ENCODE peak calls at places on chromosomes 7 and 10, in six cellular contexts. J is CD8-positive, alpha-beta T cell; Q is bronchial epithelial cell; W is AG04450; Z is GM12878; F is brain microvascular endothelial cell. A is an unnamed sample.

GRCh38 chr7:139105037-139105382 is 4.5 kb downstream of the ZC3HAV1 start:
- DNase-seq in J (no peak), Q (no peak), W (no peak), Z (no peak), F (no peak), A (no peak)

GRCh38 chr7:36515847-36516246 is 126.2 kb downstream of the ANLN start:
- DNase-seq in J (no peak), Q (no peak), W (no peak), Z (no peak), F (no peak), A (no peak)

GRCh38 chr10:31318854-31319601 is at the start of gene ZEB1:
- DNase-seq in J (peak), Q (peak), W (peak), Z (no peak), F (peak), A (peak)

GRCh38 chr10:132187421-132188138 is 832 bp downstream of the DPYSL4 start:
- DNase-seq in J (no peak), Q (no peak), W (no peak), Z (no peak), F (no peak), A (no peak)

GRCh38 chr10:77360835-77361234 is 276.8 kb downstream of the KCNMA1 start:
- DNase-seq in J (no peak), Q (no peak), W (no peak), Z (no peak), F (no peak), A (no peak)

GRCh38 chr7:107810626-107811025 is 7.6 kb upstream of the SLC26A3 start:
- DNase-seq in J (no peak), Q (no peak), W (no peak), Z (no peak), F (no peak), A (no peak)

GRCh38 chr7:24840543-24840942 is 83.3 kb upstream of the GSDME start:
- DNase-seq in J (no peak), Q (no peak), W (no peak), Z (no peak), F (no peak), A (no peak)

GRCh38 chr10:50624866-50625491 is 1.2 kb upstream of the SGMS1 start:
- DNase-seq in J (peak), Q (peak), W (no peak), Z (no peak), F (peak), A (peak)

GRCh38 chr7:29866490-29866930 is 60.2 kb downstream of the WIPF3 start:
- DNase-seq in J (no peak), Q (peak), W (no peak), Z (no peak), F (peak), A (peak)

GRCh38 chr10:7159928-7160327 is 250.9 kb downstream of the SFMBT2 start:
- DNase-seq in J (no peak), Q (no peak), W (no peak), Z (no peak), F (no peak), A (no peak)

GRCh38 chr7:121604627-121605296 is 208.7 kb upstream of the FAM3C start:
- DNase-seq in J (no peak), Q (peak), W (no peak), Z (no peak), F (peak), A (no peak)

GRCh38 chr10:15152556-15152955 is 15.9 kb downstream of the NMT2 start:
- DNase-seq in J (no peak), Q (no peak), W (no peak), Z (no peak), F (no peak), A (no peak)

GRCh38 chr10:69645751-69646687 is 16.0 kb downstream of the FAM241B start:
- DNase-seq in J (no peak), Q (no peak), W (no peak), Z (no peak), F (no peak), A (no peak)

GRCh38 chr7:55641273-55641691 is 69.0 kb upstream of the VOPP1 start:
- DNase-seq in J (peak), Q (peak), W (peak), Z (peak), F (peak), A (peak)

GRCh38 chr7:12623885-12624498 is 53.5 kb downstream of the SCIN start:
- DNase-seq in J (no peak), Q (peak), W (no peak), Z (no peak), F (no peak), A (peak)

GRCh38 chr10:28367865-28368541 is 65.1 kb upstream of the MPP7 start:
- DNase-seq in J (peak), Q (peak), W (no peak), Z (peak), F (no peak), A (no peak)

GRCh38 chr7:149070372-149071140 is 20.0 kb downstream of the ZNF786 start:
- DNase-seq in J (no peak), Q (no peak), W (no peak), Z (no peak), F (no peak), A (no peak)

GRCh38 chr10:69685802-69686585 is 55.9 kb downstream of the FAM241B start:
- DNase-seq in J (no peak), Q (peak), W (no peak), Z (no peak), F (peak), A (no peak)

GRCh38 chr7:1144269-1144771 is 15.7 kb downstream of the ZFAND2A start:
- DNase-seq in J (no peak), Q (no peak), W (no peak), Z (no peak), F (peak), A (peak)

GRCh38 chr10:121577568-121577967 is 20.7 kb downstream of the FGFR2 start:
- DNase-seq in J (no peak), Q (peak), W (no peak), Z (no peak), F (no peak), A (no peak)

GRCh38 chr7:25249772-25250171 is 21.5 kb upstream of the NPVF start:
- DNase-seq in J (no peak), Q (no peak), W (no peak), Z (no peak), F (no peak), A (no peak)

GRCh38 chr10:30151581-30152389 is 92.4 kb upstream of the JCAD start:
- DNase-seq in J (no peak), Q (peak), W (peak), Z (no peak), F (peak), A (peak)

GRCh38 chr10:79393924-79394610 is 46.8 kb downstream of the PPIF start:
- DNase-seq in J (no peak), Q (no peak), W (no peak), Z (no peak), F (no peak), A (no peak)

GRCh38 chr7:24826662-24827020 is 69.4 kb upstream of the GSDME start:
- DNase-seq in J (no peak), Q (peak), W (no peak), Z (no peak), F (no peak), A (peak)

GRCh38 chr10:75102830-75103673 is 8.4 kb upstream of the SAMD8 start:
- DNase-seq in J (no peak), Q (no peak), W (no peak), Z (no peak), F (no peak), A (no peak)

GRCh38 chr7:356691-357462 is 66.9 kb downstream of the FOXL3 start:
- DNase-seq in J (no peak), Q (no peak), W (no peak), Z (no peak), F (no peak), A (no peak)

GRCh38 chr7:84232653-84233052 is 38.1 kb upstream of the SEMA3A start:
- DNase-seq in J (no peak), Q (peak), W (peak), Z (no peak), F (peak), A (peak)

GRCh38 chr10:7400068-7400824 is 10.6 kb downstream of the SFMBT2 start:
- DNase-seq in J (no peak), Q (no peak), W (no peak), Z (no peak), F (no peak), A (no peak)

GRCh38 chr10:86644412-86645110 is 9.8 kb upstream of the OPN4 start:
- DNase-seq in J (no peak), Q (peak), W (no peak), Z (peak), F (peak), A (no peak)

GRCh38 chr10:13893926-13894325 is 307.2 kb downstream of the PRPF18 start:
- DNase-seq in J (no peak), Q (peak), W (no peak), Z (no peak), F (peak), A (no peak)

GRCh38 chr7:101128040-101128834 is 1.3 kb downstream of the SERPINE1 start:
- DNase-seq in J (no peak), Q (no peak), W (no peak), Z (no peak), F (peak), A (no peak)

GRCh38 chr7:156843157-156843556 is 49.8 kb downstream of the LMBR1 start:
- DNase-seq in J (no peak), Q (no peak), W (no peak), Z (no peak), F (no peak), A (no peak)

GRCh38 chr7:20799566-20800377 is 13.1 kb upstream of the SP8 start:
- DNase-seq in J (no peak), Q (no peak), W (no peak), Z (no peak), F (no peak), A (no peak)

GRCh38 chr7:6520163-6520981 is 30.9 kb downstream of the GRID2IP start:
- DNase-seq in J (no peak), Q (no peak), W (no peak), Z (no peak), F (no peak), A (no peak)

GRCh38 chr7:111743244-111743852 is 181.1 kb upstream of the IMMP2L start:
- DNase-seq in J (no peak), Q (no peak), W (no peak), Z (no peak), F (no peak), A (no peak)

GRCh38 chr10:11610855-11611247 is 599 bp downstream of the USP6NL start:
- DNase-seq in J (peak), Q (peak), W (no peak), Z (no peak), F (peak), A (peak)

GRCh38 chr7:41524861-41525260 is 178.0 kb downstream of the INHBA start:
- DNase-seq in J (no peak), Q (no peak), W (no peak), Z (no peak), F (no peak), A (no peak)

GRCh38 chr7:22550514-22551010 is 50.6 kb upstream of the STEAP1B start:
- DNase-seq in J (no peak), Q (no peak), W (no peak), Z (no peak), F (no peak), A (no peak)

GRCh38 chr7:22549051-22549450 is 49.1 kb upstream of the STEAP1B start:
- DNase-seq in J (no peak), Q (peak), W (no peak), Z (no peak), F (no peak), A (no peak)

GRCh38 chr7:22548313-22548712 is 48.3 kb upstream of the STEAP1B start:
- DNase-seq in J (no peak), Q (no peak), W (no peak), Z (no peak), F (no peak), A (no peak)

GRCh38 chr7:22551768-22552513 is 52.0 kb upstream of the STEAP1B start:
- DNase-seq in J (no peak), Q (no peak), W (no peak), Z (no peak), F (no peak), A (no peak)

GRCh38 chr7:22549667-22550513 is 49.9 kb upstream of the STEAP1B start:
- DNase-seq in J (no peak), Q (peak), W (no peak), Z (no peak), F (peak), A (peak)
- TF ChIP-seq CTCF in J (no peak), Q (peak), W (peak), Z (peak), F (peak), A (peak)

DNA sequence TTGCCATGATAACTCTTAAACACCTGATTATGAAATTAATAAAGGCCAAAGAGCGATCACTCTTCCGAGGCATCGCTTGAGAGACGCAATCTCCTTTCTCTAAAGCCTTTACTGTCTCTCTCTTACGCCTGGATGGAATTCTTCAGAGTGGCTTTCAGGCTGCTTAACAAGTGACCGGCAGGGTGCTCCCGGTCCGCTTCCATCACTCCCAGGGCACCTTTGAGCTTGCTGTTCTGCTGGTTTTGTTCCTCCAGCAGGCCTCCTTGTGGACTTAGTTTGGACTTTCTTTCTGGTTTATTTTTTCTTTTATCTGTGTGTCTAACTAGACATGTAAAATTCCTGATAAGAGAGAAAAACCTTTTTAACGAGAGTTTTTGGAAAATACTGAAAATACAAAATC is 60.9 kb downstream of the MRPL32 start:
- DNase-seq in J (no peak), Q (no peak), W (no peak), Z (no peak), F (no peak), A (no peak)
- TF ChIP-seq CTCF in J (no peak), Q (no peak), W (peak), Z (no peak), F (peak), A (no peak)

GRCh38 chr10:111106081-111106480 is 29.3 kb downstream of the ADRA2A start:
- DNase-seq in J (no peak), Q (no peak), W (no peak), Z (no peak), F (no peak), A (no peak)

GRCh38 chr10:111107846-111108245 is 31.0 kb downstream of the ADRA2A start:
- DNase-seq in J (no peak), Q (no peak), W (no peak), Z (no peak), F (no peak), A (no peak)

GRCh38 chr10:111108441-111108840 is 31.6 kb downstream of the ADRA2A start:
- DNase-seq in J (no peak), Q (no peak), W (no peak), Z (no peak), F (no peak), A (no peak)

GRCh38 chr10:111104811-111105210 is 28.0 kb downstream of the ADRA2A start:
- DNase-seq in J (no peak), Q (no peak), W (no peak), Z (no peak), F (no peak), A (no peak)

DNA sequence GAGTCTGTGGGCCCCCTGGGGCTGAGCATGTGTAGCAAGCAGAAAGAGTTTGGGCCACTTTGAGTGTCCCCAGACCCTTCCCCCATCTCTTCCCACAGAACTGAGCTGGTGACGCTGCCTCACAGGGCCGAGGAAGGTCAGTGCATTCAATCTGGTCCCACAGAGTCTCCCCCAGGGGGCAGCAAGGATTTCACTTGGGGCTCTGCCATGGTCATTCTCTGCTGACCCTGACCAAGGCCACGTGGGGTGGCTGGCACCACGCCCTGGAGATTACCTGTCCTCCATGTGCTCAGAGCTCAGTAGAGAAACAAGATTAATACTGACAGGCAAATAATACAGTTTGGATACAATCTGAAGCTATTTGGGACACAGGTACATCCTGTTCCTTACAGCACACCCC is 30.2 kb downstream of the ADRA2A start:
- DNase-seq in J (no peak), Q (no peak), W (no peak), Z (no peak), F (no peak), A (no peak)
- TF ChIP-seq CTCF in J (no peak), Q (no peak), W (no peak), Z (no peak), F (no peak), A (no peak)

DNA sequence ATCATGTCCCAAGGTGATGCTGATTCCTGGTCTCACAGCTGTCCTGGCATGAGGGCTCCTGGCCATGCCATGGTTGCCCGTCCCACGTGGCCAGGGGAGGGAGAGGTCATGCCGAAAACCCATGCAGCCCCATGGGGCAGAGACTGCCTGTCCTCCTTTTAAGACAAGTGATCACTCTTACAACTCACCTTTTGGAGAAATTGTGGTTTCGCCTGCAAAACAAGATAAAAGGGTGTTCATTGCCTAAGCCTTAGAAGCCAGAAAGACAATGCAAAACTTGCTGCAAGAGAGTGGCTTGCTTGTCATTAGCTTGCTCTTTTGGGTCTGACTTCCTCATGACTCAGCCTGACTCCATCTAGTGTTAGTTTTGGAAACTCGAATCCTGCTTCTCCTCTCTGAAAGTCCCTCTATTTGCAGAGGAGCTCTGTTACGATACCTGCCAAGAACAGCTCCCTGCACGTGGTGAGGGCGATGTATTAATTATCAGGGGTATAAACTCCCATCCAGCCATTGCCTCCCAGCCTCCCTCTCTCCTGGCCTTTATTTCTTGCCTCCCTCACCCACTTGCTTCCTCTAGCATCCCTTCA is 26.7 kb downstream of the TMEM273 start:
- DNase-seq in J (no peak), Q (peak), W (no peak), Z (no peak), F (peak), A (peak)
- TF ChIP-seq CTCF in J (no peak), Q (peak), W (peak), Z (no peak), F (peak), A (no peak)

GRCh38 chr7:7979556-7979955 is 11.0 kb downstream of the GLCCI1 start:
- DNase-seq in J (no peak), Q (no peak), W (no peak), Z (no peak), F (no peak), A (no peak)

GRCh38 chr7:7978860-7979259 is 10.3 kb downstream of the GLCCI1 start:
- DNase-seq in J (no peak), Q (no peak), W (no peak), Z (no peak), F (no peak), A (no peak)

GRCh38 chr7:7982904-7983303 is 14.3 kb downstream of the GLCCI1 start:
- DNase-seq in J (no peak), Q (no peak), W (no peak), Z (no peak), F (no peak), A (no peak)

GRCh38 chr7:7977774-7978173 is 9.2 kb downstream of the GLCCI1 start:
- DNase-seq in J (no peak), Q (no peak), W (no peak), Z (no peak), F (peak), A (no peak)

DNA sequence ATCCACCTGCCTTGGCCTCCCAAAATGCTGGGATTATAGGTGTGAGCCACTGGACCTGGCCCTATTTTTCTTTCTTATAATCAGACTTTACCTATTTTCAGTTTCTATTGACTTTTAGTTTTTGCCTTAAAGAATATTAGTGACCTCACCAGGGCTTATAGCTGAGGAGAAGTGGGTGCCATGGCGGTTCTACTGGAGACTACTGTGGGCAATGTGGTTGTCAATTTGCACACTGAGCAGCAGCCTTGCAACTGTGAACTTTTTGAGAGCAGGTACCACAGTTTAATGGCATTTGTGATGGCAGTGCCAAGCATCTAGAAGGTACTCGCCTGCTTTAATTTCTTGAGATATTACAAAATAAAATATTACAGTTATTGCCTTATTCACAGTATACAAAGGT is 11.5 kb downstream of the GLCCI1 start:
- DNase-seq in J (no peak), Q (no peak), W (no peak), Z (no peak), F (no peak), A (no peak)
- TF ChIP-seq CTCF in J (no peak), Q (no peak), W (no peak), Z (no peak), F (no peak), A (no peak)

GRCh38 chr10:113555751-113556150 is 2.9 kb downstream of the HABP2 start:
- DNase-seq in J (no peak), Q (no peak), W (no peak), Z (no peak), F (no peak), A (no peak)
- TF ChIP-seq CTCF in J (no peak), Q (no peak), W (no peak), Z (no peak), F (no peak), A (no peak)

GRCh38 chr10:125982256-125982948 is 86.0 kb downstream of the FANK1 start:
- DNase-seq in J (peak), Q (peak), W (peak), Z (peak), F (peak), A (peak)
- TF ChIP-seq CTCF in J (peak), Q (peak), W (peak), Z (peak), F (peak), A (peak)

DNA sequence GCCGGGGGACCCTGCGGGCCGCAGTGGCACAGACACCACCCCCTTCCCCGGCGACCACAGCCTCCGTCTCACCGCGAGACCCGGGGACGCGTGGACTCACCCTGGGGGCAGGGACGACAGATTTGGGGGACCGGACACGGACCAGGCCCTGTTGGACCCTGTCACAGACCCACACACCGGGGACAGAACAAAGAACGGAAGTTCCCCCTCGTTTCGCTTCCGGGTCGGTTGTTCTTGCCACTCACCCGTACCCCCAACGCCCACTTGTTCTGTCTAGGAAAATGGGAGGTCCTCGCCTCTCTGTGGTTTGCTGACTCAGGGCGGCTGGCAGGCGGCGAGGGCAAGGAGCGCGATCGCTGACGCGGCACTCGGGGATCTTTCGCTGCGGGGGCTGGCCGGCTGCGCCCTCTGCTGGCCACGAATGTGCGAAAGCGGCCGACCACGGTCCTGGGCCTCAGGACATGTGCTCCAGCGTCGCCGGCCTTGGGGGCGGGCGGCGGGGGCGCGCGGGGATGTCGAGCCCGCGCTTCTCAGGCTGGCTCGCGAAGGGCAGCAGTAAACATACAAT is at the start of gene ZNF3:
- DNase-seq in J (peak), Q (peak), W (peak), Z (peak), F (peak), A (peak)
- TF ChIP-seq CTCF in J (peak), Q (peak), W (peak), Z (peak), F (peak), A (peak)